ENCODE peak calls at places on chromosome 12, in six cellular contexts. R, O, S, P, Z and G are unnamed samples.

GRCh38 chr12:14403711-14404164 is 38.3 kb downstream of the ATF7IP start:
- DNase-seq in R (peak), S (no peak), Z (no peak), P (no peak), O (peak), G (no peak)

GRCh38 chr12:75641031-75641780 is 129.8 kb upstream of the KRR1 start:
- DNase-seq in O (peak), P (no peak), Z (no peak), R (no peak), S (peak), G (no peak)

GRCh38 chr12:119668315-119668651 is 350 bp downstream of the PRKAB1 start:
- DNase-seq in P (no peak), S (no peak), O (no peak), Z (no peak), R (no peak), G (no peak)

GRCh38 chr12:23008613-23009012 is 383.6 kb downstream of the ETNK1 start:
- DNase-seq in O (no peak), Z (no peak), P (no peak), S (no peak), R (no peak), G (no peak)

GRCh38 chr12:22683131-22683530 is 58.2 kb downstream of the ETNK1 start:
- DNase-seq in O (no peak), Z (no peak), P (no peak), S (no peak), R (no peak), G (no peak)

GRCh38 chr12:79844693-79845092 is 90.2 kb downstream of the PPP1R12A start:
- DNase-seq in O (peak), Z (no peak), R (no peak), P (no peak), S (no peak), G (no peak)

GRCh38 chr12:91778938-91779400 is 366.7 kb downstream of the BTG1 start:
- DNase-seq in Z (no peak), P (no peak), S (no peak), O (peak), R (peak), G (no peak)

GRCh38 chr12:21025656-21026055 is 105.3 kb upstream of the SLCO1B1 start:
- DNase-seq in R (no peak), S (no peak), O (no peak), P (no peak), Z (no peak), G (no peak)

GRCh38 chr12:8742501-8742900 is 44.7 kb downstream of the RIMKLB start:
- DNase-seq in P (no peak), Z (no peak), O (no peak), S (no peak), R (no peak), G (no peak)

GRCh38 chr12:128140551-128140950 is 126.4 kb upstream of the TMEM132C start:
- DNase-seq in R (no peak), Z (no peak), S (no peak), P (no peak), O (no peak), G (no peak)

GRCh38 chr12:88921890-88922532 is 341.7 kb upstream of the KITLG start:
- DNase-seq in P (no peak), R (no peak), Z (no peak), S (no peak), O (no peak), G (no peak)

GRCh38 chr12:93229494-93230310 is 148.0 kb upstream of the NUDT4 start:
- DNase-seq in O (peak), S (no peak), Z (no peak), P (no peak), R (no peak), G (no peak)

GRCh38 chr12:24903305-24904088 is 45.4 kb downstream of the BCAT1 start:
- DNase-seq in R (no peak), Z (no peak), P (no peak), O (no peak), S (no peak), G (no peak)

GRCh38 chr12:46771268-46771837 is 54.4 kb downstream of the SLC38A4 start:
- DNase-seq in S (no peak), P (no peak), O (no peak), R (no peak), Z (no peak), G (no peak)

GRCh38 chr12:111773801-111774551 is 7.2 kb downstream of the ALDH2 start:
- DNase-seq in R (no peak), S (no peak), P (peak), Z (peak), O (peak), G (no peak)

GRCh38 chr12:88982694-88983093 is 369.6 kb downstream of the DUSP6 start:
- DNase-seq in R (no peak), O (no peak), P (no peak), S (no peak), Z (no peak), G (no peak)

GRCh38 chr12:113779774-113780173 is 186.4 kb downstream of the RBM19 start:
- DNase-seq in O (no peak), Z (no peak), S (no peak), R (no peak), P (no peak), G (no peak)

GRCh38 chr12:81668475-81668874 is 90.7 kb downstream of the PPFIA2 start:
- DNase-seq in R (no peak), P (no peak), S (no peak), O (no peak), Z (no peak), G (no peak)

GRCh38 chr12:122984612-122985358 is 4.3 kb downstream of the ARL6IP4 start:
- DNase-seq in Z (no peak), R (no peak), O (no peak), P (no peak), S (no peak), G (no peak)

GRCh38 chr12:95574799-95575452 is 23.6 kb upstream of the USP44 start:
- DNase-seq in O (peak), P (no peak), Z (no peak), S (no peak), R (no peak), G (no peak)

GRCh38 chr12:19972325-19973288 is 395.7 kb upstream of the PDE3A start:
- DNase-seq in P (no peak), O (no peak), Z (no peak), S (no peak), R (no peak), G (no peak)

GRCh38 chr12:12123209-12123608 is 52.5 kb downstream of the BCL2L14 start:
- DNase-seq in R (no peak), P (no peak), S (no peak), O (no peak), Z (no peak), G (no peak)

GRCh38 chr12:112564160-112564559 is 145.4 kb downstream of the PTPN11 start:
- DNase-seq in O (no peak), Z (no peak), P (no peak), S (no peak), R (no peak), G (no peak)

GRCh38 chr12:6462234-6462995 is 8.1 kb downstream of the VAMP1 start:
- DNase-seq in Z (no peak), P (no peak), R (peak), S (no peak), O (no peak), G (no peak)

GRCh38 chr12:9642606-9643270 is 26.8 kb upstream of the CLEC2D start:
- DNase-seq in R (no peak), S (peak), P (no peak), Z (no peak), O (no peak), G (no peak)

GRCh38 chr12:42360747-42361403 is 34.9 kb downstream of the PPHLN1 start:
- DNase-seq in P (no peak), R (no peak), Z (no peak), S (no peak), O (no peak), G (no peak)

GRCh38 chr12:109873653-109874052 is 6.7 kb downstream of the GLTP start:
- DNase-seq in S (no peak), R (no peak), O (no peak), P (no peak), Z (no peak), G (no peak)

GRCh38 chr12:53070901-53071492 is 8.2 kb downstream of the SPRYD3 start:
- DNase-seq in P (no peak), Z (peak), O (no peak), S (no peak), R (no peak), G (no peak)

GRCh38 chr12:3004655-3005565 is 45.7 kb downstream of the TEAD4 start:
- DNase-seq in P (no peak), R (no peak), Z (no peak), S (no peak), O (no peak), G (no peak)

GRCh38 chr12:112682586-112682985 is 109.0 kb upstream of the RPH3A start:
- DNase-seq in P (no peak), Z (no peak), O (no peak), R (no peak), S (no peak), G (no peak)

GRCh38 chr12:27343255-27344000 is 10.8 kb downstream of the BMAL2 start:
- DNase-seq in S (no peak), P (no peak), O (peak), Z (no peak), R (no peak), G (no peak)

GRCh38 chr12:107110519-107110859 is 17.1 kb upstream of the CRY1 start:
- DNase-seq in P (no peak), R (no peak), O (no peak), Z (no peak), S (no peak), G (no peak)

GRCh38 chr12:121748218-121748570 is 35.6 kb downstream of the TMEM120B start:
- DNase-seq in S (no peak), Z (no peak), R (no peak), O (no peak), P (no peak), G (no peak)

GRCh38 chr12:51678086-51678724 is 87.2 kb downstream of the SCN8A start:
- DNase-seq in P (no peak), O (no peak), R (no peak), S (no peak), Z (no peak), G (no peak)

GRCh38 chr12:47884501-47884900 is 20.3 kb downstream of the VDR start:
- DNase-seq in P (no peak), Z (no peak), O (no peak), S (no peak), R (no peak), G (no peak)

GRCh38 chr12:120314220-120314619 is 12.1 kb downstream of the SIRT4 start:
- DNase-seq in P (no peak), O (no peak), Z (no peak), R (no peak), S (no peak), G (no peak)

GRCh38 chr12:18749381-18749957 is 11.6 kb downstream of the CAPZA3 start:
- DNase-seq in P (no peak), O (peak), R (no peak), Z (no peak), S (no peak), G (no peak)

GRCh38 chr12:108879615-108880254 is at the start of gene DAO:
- DNase-seq in S (no peak), Z (no peak), O (no peak), P (no peak), R (no peak), G (no peak)

GRCh38 chr12:130961921-130962326 is 8.2 kb downstream of the ADGRD1 start:
- DNase-seq in S (no peak), P (no peak), O (no peak), R (no peak), Z (no peak), G (peak)

DNA sequence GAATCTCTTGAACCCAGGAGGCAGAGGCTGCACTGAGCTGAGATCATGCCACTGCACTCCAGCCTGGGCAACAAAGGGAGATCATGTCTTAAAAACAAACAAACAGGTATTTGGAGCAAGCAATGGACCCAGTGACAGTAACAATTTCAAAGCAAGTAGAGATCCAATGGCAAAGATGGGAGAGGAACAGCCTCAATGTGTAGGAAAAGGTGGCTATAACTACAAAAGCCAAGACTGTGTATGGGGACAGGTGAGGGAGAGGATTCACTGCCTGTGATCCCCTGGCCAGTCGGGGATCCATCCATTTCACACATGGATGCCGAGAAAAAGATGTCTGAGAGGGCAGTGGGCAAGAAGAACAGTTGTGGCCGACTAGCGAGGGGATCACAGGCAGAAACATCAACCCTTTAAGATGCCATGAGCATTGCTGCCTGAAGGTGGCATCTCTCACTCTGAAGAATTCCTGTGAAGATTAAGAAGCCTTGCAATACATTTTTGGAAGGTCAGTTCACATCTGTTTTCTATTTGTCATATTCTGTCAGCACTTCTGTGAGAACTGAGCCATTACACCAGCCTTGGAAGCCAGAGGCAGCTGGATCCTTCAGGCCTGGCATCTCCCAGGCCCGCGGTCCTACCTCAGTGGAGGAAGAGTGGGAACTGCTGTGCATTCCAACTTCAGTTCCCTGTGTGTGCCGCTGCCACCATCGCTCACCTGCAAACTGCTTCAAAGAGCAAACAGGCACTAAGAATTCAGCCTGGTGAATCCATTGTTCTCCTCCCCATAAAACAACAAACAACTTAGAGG is 54.5 kb upstream of the FRS2 start:
- DNase-seq in Z (peak), S (no peak), O (peak), P (peak), R (no peak), G (peak)
- TF ChIP-seq CTCF in Z (peak), S (peak), O (peak), P (peak), R (no peak), G (peak)

GRCh38 chr12:59405992-59406391 is 189.8 kb upstream of the SLC16A7 start:
- DNase-seq in P (no peak), O (no peak), Z (no peak), R (no peak), S (no peak), G (no peak)

GRCh38 chr12:59404109-59404650 is 191.6 kb upstream of the SLC16A7 start:
- DNase-seq in S (no peak), P (no peak), O (no peak), Z (no peak), R (no peak), G (no peak)

GRCh38 chr12:59403259-59403932 is 192.4 kb upstream of the SLC16A7 start:
- DNase-seq in O (peak), S (no peak), R (peak), P (no peak), Z (peak), G (no peak)

GRCh38 chr12:59408431-59408830 is 187.4 kb upstream of the SLC16A7 start:
- DNase-seq in S (no peak), R (no peak), Z (no peak), P (no peak), O (no peak), G (no peak)

GRCh38 chr12:59407799-59408198 is 188.0 kb upstream of the SLC16A7 start:
- DNase-seq in Z (no peak), P (no peak), S (no peak), R (no peak), O (no peak), G (no peak)
- TF ChIP-seq CTCF in Z (no peak), P (no peak), S (no peak), R (no peak), O (no peak), G (no peak)

GRCh38 chr12:48933664-48934311 is 8.5 kb upstream of the FKBP11 start:
- DNase-seq in Z (no peak), O (no peak), R (peak), P (no peak), S (peak), G (no peak)

GRCh38 chr12:48936379-48936979 is 11.2 kb upstream of the FKBP11 start:
- DNase-seq in P (peak), O (no peak), S (peak), Z (peak), R (peak), G (peak)

GRCh38 chr12:48932878-48933277 is 7.6 kb upstream of the FKBP11 start:
- DNase-seq in S (peak), R (no peak), O (no peak), P (no peak), Z (no peak), G (no peak)

GRCh38 chr12:48937170-48937569 is 11.9 kb upstream of the FKBP11 start:
- DNase-seq in P (no peak), Z (no peak), O (no peak), R (no peak), S (no peak), G (no peak)

GRCh38 chr12:48934312-48934706 is 9.0 kb upstream of the FKBP11 start:
- DNase-seq in O (no peak), Z (no peak), P (no peak), S (no peak), R (no peak), G (no peak)
- TF ChIP-seq CTCF in O (peak), Z (no peak), P (no peak), S (peak), R (no peak), G (peak)

GRCh38 chr12:101875112-101875961 is 2.0 kb upstream of the DRAM1 start:
- DNase-seq in S (no peak), Z (no peak), O (no peak), R (no peak), P (no peak), G (no peak)

GRCh38 chr12:101881228-101881627 is 3.8 kb downstream of the DRAM1 start:
- DNase-seq in P (no peak), Z (no peak), O (no peak), S (no peak), R (no peak), G (no peak)

GRCh38 chr12:101880769-101881168 is 3.4 kb downstream of the DRAM1 start:
- DNase-seq in S (no peak), O (no peak), R (no peak), P (no peak), Z (no peak), G (no peak)

GRCh38 chr12:101877816-101878811 is 734 bp downstream of the DRAM1 start:
- DNase-seq in Z (peak), R (no peak), S (no peak), P (no peak), O (no peak), G (no peak)

DNA sequence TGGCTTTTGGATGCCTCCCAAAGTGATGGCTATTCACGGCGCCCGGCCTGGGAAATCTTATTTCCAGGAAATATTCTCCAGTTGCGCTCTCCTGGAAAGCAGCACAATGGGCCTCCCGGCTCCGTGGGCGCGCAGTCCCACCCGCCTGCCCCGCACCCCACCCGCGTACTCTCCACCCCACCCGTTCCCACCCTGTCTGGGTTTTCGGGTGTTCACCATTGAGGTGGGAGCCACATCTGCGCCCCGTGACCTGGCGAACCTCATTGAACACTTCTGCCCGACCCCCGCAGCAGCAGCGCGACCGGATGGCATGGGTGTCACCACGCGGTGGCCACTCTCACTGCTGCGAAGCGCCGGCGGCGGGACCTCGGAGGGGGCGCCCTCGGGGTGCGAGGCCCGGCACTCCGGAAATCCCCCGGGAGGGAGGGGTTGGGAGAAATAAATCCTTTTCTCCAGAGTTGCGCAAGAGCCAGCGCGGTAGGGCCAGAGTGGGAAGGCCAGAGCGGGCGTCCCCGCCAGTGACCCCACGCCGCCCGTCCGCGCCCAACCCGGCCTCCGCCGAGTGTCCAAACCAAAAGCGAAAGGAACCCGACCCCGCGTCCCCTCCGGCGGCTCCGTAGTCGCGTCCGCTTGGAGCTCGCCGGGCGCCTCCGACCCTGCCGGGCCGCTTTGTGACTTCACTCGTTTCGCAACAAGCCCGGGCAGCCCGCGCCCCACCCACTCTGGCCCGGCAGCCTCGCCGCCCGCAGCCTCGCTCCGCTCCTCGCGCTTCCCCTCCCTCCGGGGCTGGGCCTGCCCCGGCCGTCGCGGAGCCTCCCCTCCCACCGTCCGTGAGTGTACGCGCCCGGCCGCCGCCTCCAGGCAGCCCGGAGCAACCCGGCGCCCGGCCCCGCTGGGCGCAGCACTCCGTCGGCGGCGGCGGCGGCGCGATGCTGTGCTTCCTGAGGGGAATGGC is at the start of gene DRAM1:
- DNase-seq in S (peak), R (peak), O (peak), Z (peak), P (peak), G (peak)
- TF ChIP-seq CTCF in S (peak), R (no peak), O (no peak), Z (peak), P (no peak), G (no peak)

GRCh38 chr12:125222876-125223275 is 157.6 kb downstream of the AACS start:
- DNase-seq in P (no peak), S (no peak), Z (no peak), R (no peak), O (no peak), G (no peak)
- TF ChIP-seq CTCF in P (no peak), S (no peak), Z (no peak), R (no peak), O (no peak), G (no peak)